ENCODE peak calls at places on chromosomes 3 and 15, in ten cellular contexts. One of them, this sample, is unnamed. For H3K36me3, the result is how much of the 10 kb centered on the place peaks cover.

GRCh38 chr3:172332256-172333041 is 115.8 kb downstream of the GHSR start:
- DNase-seq in body of pancreas: peak
- DNase-seq in CD8-positive, alpha-beta memory T cell: peak
- DNase-seq in GM23338: peak
- DNase-seq in cardiac muscle cell: peak
- DNase-seq in aorta: no peak
- DNase-seq in Peyer's patch: peak
- DNase-seq in breast epithelium: no peak
- DNase-seq in bronchial epithelial cell: peak
- DNase-seq in GM06990: no peak
- DNase-seq in this sample: peak

GRCh38 chr3:14563946-14564539 is 23.9 kb upstream of the GRIP2 start:
- DNase-seq in body of pancreas: no peak
- DNase-seq in CD8-positive, alpha-beta memory T cell: no peak
- DNase-seq in GM23338: no peak
- DNase-seq in cardiac muscle cell: no peak
- DNase-seq in aorta: no peak
- DNase-seq in Peyer's patch: no peak
- DNase-seq in breast epithelium: no peak
- DNase-seq in bronchial epithelial cell: no peak
- DNase-seq in GM06990: no peak
- DNase-seq in this sample: no peak

GRCh38 chr15:90268415-90268814 is 2.9 kb downstream of the NGRN start:
- DNase-seq in body of pancreas: no peak
- DNase-seq in CD8-positive, alpha-beta memory T cell: no peak
- DNase-seq in GM23338: peak
- DNase-seq in cardiac muscle cell: no peak
- DNase-seq in aorta: no peak
- DNase-seq in Peyer's patch: no peak
- DNase-seq in breast epithelium: no peak
- DNase-seq in bronchial epithelial cell: no peak
- DNase-seq in GM06990: no peak
- DNase-seq in this sample: no peak

GRCh38 chr3:149599236-149599635 is 58.6 kb downstream of the WWTR1 start:
- DNase-seq in body of pancreas: no peak
- DNase-seq in CD8-positive, alpha-beta memory T cell: no peak
- DNase-seq in GM23338: no peak
- DNase-seq in cardiac muscle cell: no peak
- DNase-seq in aorta: no peak
- DNase-seq in Peyer's patch: no peak
- DNase-seq in breast epithelium: no peak
- DNase-seq in bronchial epithelial cell: no peak
- DNase-seq in GM06990: no peak
- DNase-seq in this sample: no peak

GRCh38 chr3:123377173-123377740 is 71.6 kb downstream of the ADCY5 start:
- DNase-seq in body of pancreas: no peak
- DNase-seq in CD8-positive, alpha-beta memory T cell: no peak
- DNase-seq in GM23338: no peak
- DNase-seq in cardiac muscle cell: no peak
- DNase-seq in aorta: no peak
- DNase-seq in Peyer's patch: no peak
- DNase-seq in breast epithelium: peak
- DNase-seq in bronchial epithelial cell: no peak
- DNase-seq in GM06990: no peak
- DNase-seq in this sample: no peak

GRCh38 chr3:143668924-143669790 is 179.1 kb downstream of the SLC9A9 start:
- DNase-seq in body of pancreas: no peak
- DNase-seq in CD8-positive, alpha-beta memory T cell: no peak
- DNase-seq in GM23338: no peak
- DNase-seq in cardiac muscle cell: no peak
- DNase-seq in aorta: no peak
- DNase-seq in Peyer's patch: peak
- DNase-seq in breast epithelium: no peak
- DNase-seq in bronchial epithelial cell: no peak
- DNase-seq in GM06990: peak
- DNase-seq in this sample: no peak

GRCh38 chr3:53171827-53172505 is 11.0 kb downstream of the PRKCD start:
- DNase-seq in body of pancreas: no peak
- DNase-seq in CD8-positive, alpha-beta memory T cell: no peak
- DNase-seq in GM23338: peak
- DNase-seq in cardiac muscle cell: no peak
- DNase-seq in aorta: no peak
- DNase-seq in Peyer's patch: no peak
- DNase-seq in breast epithelium: no peak
- DNase-seq in bronchial epithelial cell: no peak
- DNase-seq in GM06990: no peak
- DNase-seq in this sample: no peak

GRCh38 chr3:174439621-174440349 is 419.3 kb upstream of the NAALADL2 start:
- DNase-seq in body of pancreas: no peak
- DNase-seq in CD8-positive, alpha-beta memory T cell: no peak
- DNase-seq in GM23338: peak
- DNase-seq in cardiac muscle cell: no peak
- DNase-seq in aorta: no peak
- DNase-seq in Peyer's patch: no peak
- DNase-seq in breast epithelium: no peak
- DNase-seq in bronchial epithelial cell: peak
- DNase-seq in GM06990: no peak
- DNase-seq in this sample: no peak

GRCh38 chr3:36538405-36538804 is 158.1 kb downstream of the STAC start:
- DNase-seq in body of pancreas: no peak
- DNase-seq in CD8-positive, alpha-beta memory T cell: no peak
- DNase-seq in GM23338: no peak
- DNase-seq in cardiac muscle cell: no peak
- DNase-seq in aorta: no peak
- DNase-seq in Peyer's patch: no peak
- DNase-seq in breast epithelium: no peak
- DNase-seq in bronchial epithelial cell: no peak
- DNase-seq in GM06990: no peak
- DNase-seq in this sample: no peak

GRCh38 chr3:97037294-97037943 is 223.0 kb downstream of the EPHA6 start:
- DNase-seq in body of pancreas: no peak
- DNase-seq in CD8-positive, alpha-beta memory T cell: no peak
- DNase-seq in GM23338: no peak
- DNase-seq in cardiac muscle cell: no peak
- DNase-seq in aorta: no peak
- DNase-seq in Peyer's patch: no peak
- DNase-seq in breast epithelium: no peak
- DNase-seq in bronchial epithelial cell: peak
- DNase-seq in GM06990: no peak
- DNase-seq in this sample: no peak

GRCh38 chr3:170226426-170226960 is 4.3 kb downstream of the PRKCI start:
- DNase-seq in body of pancreas: no peak
- DNase-seq in CD8-positive, alpha-beta memory T cell: no peak
- DNase-seq in GM23338: no peak
- DNase-seq in cardiac muscle cell: no peak
- DNase-seq in aorta: no peak
- DNase-seq in Peyer's patch: no peak
- DNase-seq in breast epithelium: no peak
- DNase-seq in bronchial epithelial cell: peak
- DNase-seq in GM06990: no peak
- DNase-seq in this sample: no peak

GRCh38 chr15:47294765-47295259 is 422.5 kb upstream of the SEMA6D start:
- DNase-seq in body of pancreas: no peak
- DNase-seq in CD8-positive, alpha-beta memory T cell: no peak
- DNase-seq in GM23338: no peak
- DNase-seq in cardiac muscle cell: no peak
- DNase-seq in aorta: no peak
- DNase-seq in Peyer's patch: no peak
- DNase-seq in breast epithelium: no peak
- DNase-seq in bronchial epithelial cell: no peak
- DNase-seq in GM06990: no peak
- DNase-seq in this sample: no peak

GRCh38 chr3:58357402-58357801 is 24.7 kb downstream of the PXK start:
- DNase-seq in body of pancreas: no peak
- DNase-seq in CD8-positive, alpha-beta memory T cell: no peak
- DNase-seq in GM23338: no peak
- DNase-seq in cardiac muscle cell: no peak
- DNase-seq in aorta: no peak
- DNase-seq in Peyer's patch: no peak
- DNase-seq in breast epithelium: no peak
- DNase-seq in bronchial epithelial cell: no peak
- DNase-seq in GM06990: no peak
- DNase-seq in this sample: no peak

GRCh38 chr15:41019174-41019573 is 65.9 kb downstream of the CHAC1 start:
- DNase-seq in body of pancreas: no peak
- DNase-seq in CD8-positive, alpha-beta memory T cell: no peak
- DNase-seq in GM23338: no peak
- DNase-seq in cardiac muscle cell: no peak
- DNase-seq in aorta: no peak
- DNase-seq in Peyer's patch: no peak
- DNase-seq in breast epithelium: no peak
- DNase-seq in bronchial epithelial cell: no peak
- DNase-seq in GM06990: no peak
- DNase-seq in this sample: no peak

GRCh38 chr15:41022487-41023090 is 69.3 kb downstream of the CHAC1 start:
- DNase-seq in body of pancreas: peak
- DNase-seq in CD8-positive, alpha-beta memory T cell: no peak
- DNase-seq in GM23338: peak
- DNase-seq in cardiac muscle cell: peak
- DNase-seq in aorta: no peak
- DNase-seq in Peyer's patch: no peak
- DNase-seq in breast epithelium: no peak
- DNase-seq in bronchial epithelial cell: peak
- DNase-seq in GM06990: peak
- DNase-seq in this sample: peak

GRCh38 chr15:41020829-41021228 is 67.6 kb downstream of the CHAC1 start:
- DNase-seq in body of pancreas: no peak
- DNase-seq in CD8-positive, alpha-beta memory T cell: no peak
- DNase-seq in GM23338: no peak
- DNase-seq in cardiac muscle cell: no peak
- DNase-seq in aorta: no peak
- DNase-seq in Peyer's patch: no peak
- DNase-seq in breast epithelium: no peak
- DNase-seq in bronchial epithelial cell: no peak
- DNase-seq in GM06990: no peak
- DNase-seq in this sample: no peak

GRCh38 chr15:41018534-41018933 is 65.3 kb downstream of the CHAC1 start:
- DNase-seq in body of pancreas: peak
- DNase-seq in CD8-positive, alpha-beta memory T cell: no peak
- DNase-seq in GM23338: peak
- DNase-seq in cardiac muscle cell: peak
- DNase-seq in aorta: no peak
- DNase-seq in Peyer's patch: no peak
- DNase-seq in breast epithelium: no peak
- DNase-seq in bronchial epithelial cell: peak
- DNase-seq in GM06990: no peak
- DNase-seq in this sample: no peak

DNA sequence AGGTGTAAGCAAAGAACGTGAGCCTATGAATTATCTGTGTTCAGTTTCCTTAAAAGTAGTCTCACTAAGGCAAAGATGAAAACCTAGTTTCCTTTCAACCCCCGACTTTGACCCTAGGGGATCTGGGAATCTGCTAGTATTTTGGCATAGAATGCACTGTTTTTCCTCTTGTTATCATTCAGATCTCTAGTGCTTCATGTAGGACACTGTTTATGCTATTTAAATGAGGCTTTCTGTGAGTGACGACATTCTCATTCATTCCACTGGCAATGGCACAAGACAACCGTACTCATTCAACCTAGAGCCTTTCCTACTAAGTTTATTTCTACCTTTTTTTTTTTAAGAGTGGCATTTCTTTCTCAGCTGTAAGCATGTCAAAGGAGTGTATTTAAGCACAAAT is 67.0 kb downstream of the CHAC1 start:
- DNase-seq in body of pancreas: no peak
- DNase-seq in CD8-positive, alpha-beta memory T cell: no peak
- DNase-seq in GM23338: no peak
- DNase-seq in cardiac muscle cell: no peak
- DNase-seq in aorta: no peak
- DNase-seq in Peyer's patch: no peak
- DNase-seq in breast epithelium: no peak
- DNase-seq in bronchial epithelial cell: no peak
- DNase-seq in GM06990: no peak
- DNase-seq in this sample: no peak
- H3K36me3 ChIP-seq in body of pancreas: under half
- H3K36me3 ChIP-seq in CD8-positive, alpha-beta memory T cell: under half
- H3K36me3 ChIP-seq in GM23338: under half
- H3K36me3 ChIP-seq in cardiac muscle cell: under half
- H3K36me3 ChIP-seq in aorta: under half
- H3K36me3 ChIP-seq in Peyer's patch: under half
- H3K36me3 ChIP-seq in breast epithelium: under half
- H3K36me3 ChIP-seq in bronchial epithelial cell: under half
- H3K36me3 ChIP-seq in GM06990: under half
- H3K36me3 ChIP-seq in this sample: under half

DNA sequence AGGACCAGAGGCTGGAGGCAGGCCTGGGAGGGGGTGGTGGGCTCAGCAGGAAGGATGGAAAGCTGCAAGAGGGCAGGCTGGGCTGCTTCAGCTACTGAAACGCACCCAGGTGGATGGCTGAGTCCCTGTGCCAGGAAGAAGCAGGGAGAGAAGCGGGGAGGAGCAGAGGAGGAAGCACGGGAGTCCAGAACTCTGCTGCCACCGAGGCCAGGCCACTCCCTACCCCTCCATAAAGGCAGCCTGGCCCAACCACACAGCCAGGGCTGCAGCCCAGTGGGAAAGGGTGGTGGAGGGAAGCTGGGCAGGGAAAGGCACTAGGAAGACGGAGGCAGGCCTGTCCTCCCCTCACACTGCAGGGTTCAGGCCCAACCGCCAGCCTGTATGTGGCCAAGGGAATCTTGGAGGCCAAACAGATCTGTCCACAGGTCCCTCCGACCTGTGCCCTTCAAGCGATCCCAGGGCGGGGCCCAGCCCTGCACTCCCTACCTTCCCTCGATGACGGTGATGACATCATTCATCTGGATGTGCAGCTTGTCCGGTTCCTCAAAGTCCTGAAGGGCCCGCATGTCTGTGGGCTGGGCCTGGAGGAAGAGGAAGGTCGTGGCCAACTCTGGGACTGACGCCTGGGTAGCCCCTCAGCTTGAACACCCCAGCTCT is 30.5 kb downstream of the TNK2 start:
- DNase-seq in body of pancreas: no peak
- DNase-seq in CD8-positive, alpha-beta memory T cell: no peak
- DNase-seq in GM23338: no peak
- DNase-seq in cardiac muscle cell: no peak
- DNase-seq in aorta: no peak
- DNase-seq in Peyer's patch: no peak
- DNase-seq in breast epithelium: no peak
- DNase-seq in bronchial epithelial cell: no peak
- DNase-seq in GM06990: no peak
- DNase-seq in this sample: no peak
- H3K36me3 ChIP-seq in body of pancreas: under half
- H3K36me3 ChIP-seq in CD8-positive, alpha-beta memory T cell: under half
- H3K36me3 ChIP-seq in GM23338: under half
- H3K36me3 ChIP-seq in cardiac muscle cell: under half
- H3K36me3 ChIP-seq in aorta: under half
- H3K36me3 ChIP-seq in Peyer's patch: under half
- H3K36me3 ChIP-seq in breast epithelium: under half
- H3K36me3 ChIP-seq in bronchial epithelial cell: under half
- H3K36me3 ChIP-seq in GM06990: under half
- H3K36me3 ChIP-seq in this sample: under half

GRCh38 chr15:52150043-52150825 is 37.7 kb upstream of the BCL2L10 start:
- DNase-seq in body of pancreas: no peak
- DNase-seq in CD8-positive, alpha-beta memory T cell: no peak
- DNase-seq in GM23338: no peak
- DNase-seq in cardiac muscle cell: no peak
- DNase-seq in aorta: no peak
- DNase-seq in Peyer's patch: no peak
- DNase-seq in breast epithelium: no peak
- DNase-seq in bronchial epithelial cell: no peak
- DNase-seq in GM06990: no peak
- DNase-seq in this sample: no peak
- H3K36me3 ChIP-seq in body of pancreas: under half
- H3K36me3 ChIP-seq in CD8-positive, alpha-beta memory T cell: under half
- H3K36me3 ChIP-seq in GM23338: under half
- H3K36me3 ChIP-seq in cardiac muscle cell: under half
- H3K36me3 ChIP-seq in aorta: under half
- H3K36me3 ChIP-seq in Peyer's patch: under half
- H3K36me3 ChIP-seq in breast epithelium: under half
- H3K36me3 ChIP-seq in bronchial epithelial cell: under half
- H3K36me3 ChIP-seq in GM06990: under half
- H3K36me3 ChIP-seq in this sample: half or more

GRCh38 chr3:32996755-32997091 is 45.3 kb downstream of the CCR4 start:
- DNase-seq in body of pancreas: no peak
- DNase-seq in CD8-positive, alpha-beta memory T cell: no peak
- DNase-seq in GM23338: peak
- DNase-seq in cardiac muscle cell: no peak
- DNase-seq in aorta: no peak
- DNase-seq in Peyer's patch: no peak
- DNase-seq in breast epithelium: no peak
- DNase-seq in bronchial epithelial cell: no peak
- DNase-seq in GM06990: no peak
- DNase-seq in this sample: no peak
- H3K36me3 ChIP-seq in body of pancreas: under half
- H3K36me3 ChIP-seq in CD8-positive, alpha-beta memory T cell: under half
- H3K36me3 ChIP-seq in GM23338: under half
- H3K36me3 ChIP-seq in cardiac muscle cell: under half
- H3K36me3 ChIP-seq in aorta: under half
- H3K36me3 ChIP-seq in Peyer's patch: under half
- H3K36me3 ChIP-seq in breast epithelium: under half
- H3K36me3 ChIP-seq in bronchial epithelial cell: under half
- H3K36me3 ChIP-seq in GM06990: under half
- H3K36me3 ChIP-seq in this sample: under half